ENCODE peak calls at places on chromosomes 12 and 14, in five cellular contexts. One of them, this sample, is unnamed.

GRCh38 chr14:102556098-102556677 is 36.3 kb upstream of the RCOR1 start:
- DNase-seq in cardiac septum: no peak
- DNase-seq in left ventricle myocardium inferior: no peak
- DNase-seq in fibroblast of the aortic adventitia: no peak
- DNase-seq in mucosa of gallbladder: no peak
- DNase-seq in this sample: no peak

GRCh38 chr14:90444077-90444696 is 47.4 kb downstream of the CALM1 start:
- DNase-seq in cardiac septum: no peak
- DNase-seq in left ventricle myocardium inferior: no peak
- DNase-seq in fibroblast of the aortic adventitia: no peak
- DNase-seq in mucosa of gallbladder: peak; percentile 24
- DNase-seq in this sample: peak; percentile 77

GRCh38 chr14:21734457-21735074 is 60.9 kb upstream of the OR4E1 start:
- DNase-seq in cardiac septum: no peak
- DNase-seq in left ventricle myocardium inferior: no peak
- DNase-seq in fibroblast of the aortic adventitia: peak; percentile 27
- DNase-seq in mucosa of gallbladder: no peak
- DNase-seq in this sample: peak; percentile 81

GRCh38 chr12:47361389-47362031 is 281.8 kb upstream of the AMIGO2 start:
- DNase-seq in cardiac septum: peak; percentile 79
- DNase-seq in left ventricle myocardium inferior: no peak
- DNase-seq in fibroblast of the aortic adventitia: no peak
- DNase-seq in mucosa of gallbladder: no peak
- DNase-seq in this sample: no peak

GRCh38 chr12:75315518-75315917 is 14.6 kb downstream of the CAPS2 start:
- DNase-seq in cardiac septum: no peak
- DNase-seq in left ventricle myocardium inferior: no peak
- DNase-seq in fibroblast of the aortic adventitia: peak; percentile 47
- DNase-seq in mucosa of gallbladder: no peak
- DNase-seq in this sample: no peak

GRCh38 chr12:122753213-122753571 is 568 bp downstream of the DENR start:
- DNase-seq in cardiac septum: no peak
- DNase-seq in left ventricle myocardium inferior: no peak
- DNase-seq in fibroblast of the aortic adventitia: no peak
- DNase-seq in mucosa of gallbladder: no peak
- DNase-seq in this sample: no peak

GRCh38 chr14:96631030-96631429 is 128.8 kb downstream of the PAPOLA start:
- DNase-seq in cardiac septum: peak; percentile 41
- DNase-seq in left ventricle myocardium inferior: no peak
- DNase-seq in fibroblast of the aortic adventitia: no peak
- DNase-seq in mucosa of gallbladder: no peak
- DNase-seq in this sample: no peak

GRCh38 chr12:53186745-53187144 is 6.0 kb upstream of the CSAD start:
- DNase-seq in cardiac septum: no peak
- DNase-seq in left ventricle myocardium inferior: no peak
- DNase-seq in fibroblast of the aortic adventitia: no peak
- DNase-seq in mucosa of gallbladder: no peak
- DNase-seq in this sample: no peak

GRCh38 chr14:91413547-91414474 is 3.8 kb downstream of the CCDC88C start:
- DNase-seq in cardiac septum: no peak
- DNase-seq in left ventricle myocardium inferior: no peak
- DNase-seq in fibroblast of the aortic adventitia: no peak
- DNase-seq in mucosa of gallbladder: peak; percentile 88
- DNase-seq in this sample: peak; percentile 82

GRCh38 chr12:119153477-119154434 is 25.0 kb upstream of the HSPB8 start:
- DNase-seq in cardiac septum: no peak
- DNase-seq in left ventricle myocardium inferior: peak; percentile 49
- DNase-seq in fibroblast of the aortic adventitia: peak; percentile 43
- DNase-seq in mucosa of gallbladder: peak; percentile 80
- DNase-seq in this sample: no peak

GRCh38 chr12:28742791-28743190 is 406.3 kb upstream of the FAR2 start:
- DNase-seq in cardiac septum: no peak
- DNase-seq in left ventricle myocardium inferior: no peak
- DNase-seq in fibroblast of the aortic adventitia: no peak
- DNase-seq in mucosa of gallbladder: no peak
- DNase-seq in this sample: no peak

GRCh38 chr14:90649557-90650135 is 166.6 kb downstream of the TTC7B start:
- DNase-seq in cardiac septum: no peak
- DNase-seq in left ventricle myocardium inferior: no peak
- DNase-seq in fibroblast of the aortic adventitia: no peak
- DNase-seq in mucosa of gallbladder: no peak
- DNase-seq in this sample: no peak

GRCh38 chr14:73295198-73295796 is 58.0 kb downstream of the PAPLN start:
- DNase-seq in cardiac septum: no peak
- DNase-seq in left ventricle myocardium inferior: no peak
- DNase-seq in fibroblast of the aortic adventitia: peak; percentile 62
- DNase-seq in mucosa of gallbladder: no peak
- DNase-seq in this sample: peak; percentile 54

GRCh38 chr12:123602651-123603195 is 824 bp downstream of the DDX55 start:
- DNase-seq in cardiac septum: no peak
- DNase-seq in left ventricle myocardium inferior: no peak
- DNase-seq in fibroblast of the aortic adventitia: no peak
- DNase-seq in mucosa of gallbladder: no peak
- DNase-seq in this sample: no peak

GRCh38 chr12:15996254-15996653 is 85.1 kb downstream of the DERA start:
- DNase-seq in cardiac septum: no peak
- DNase-seq in left ventricle myocardium inferior: no peak
- DNase-seq in fibroblast of the aortic adventitia: peak; percentile 47
- DNase-seq in mucosa of gallbladder: peak; percentile 45
- DNase-seq in this sample: peak; percentile 45